ENCODE peak calls at places on chromosomes 5 and 9, in eight cellular contexts. D is cardiac fibroblast, M is heart left ventricle, T is fibroblast of lung, U is upper lobe of right lung, O is WTC11, Q is GM12865, F is IMR-90. A is an unnamed sample.

GRCh38 chr9:108476574-108476973 is 379.2 kb downstream of the ACTL7B start:
- DNase-seq in D (peak; percentile 46), M (no peak), T (peak; percentile 31), U (no peak), O (no peak), Q (no peak), F (peak; percentile 43), A (peak; percentile 26)

GRCh38 chr5:55638455-55638854 is 73.7 kb downstream of the SLC38A9 start:
- DNase-seq in D (peak; percentile 69), M (no peak), T (peak; percentile 68), U (no peak), O (no peak), Q (peak; percentile 20), F (peak; percentile 31), A (no peak)

GRCh38 chr5:154285661-154286408 is 95.3 kb downstream of the GALNT10 start:
- DNase-seq in D (peak; percentile 34), M (no peak), T (no peak), U (no peak), O (no peak), Q (no peak), F (peak; percentile 81), A (peak; percentile 47)

GRCh38 chr5:151082274-151082902 is 1.6 kb upstream of the TNIP1 start:
- DNase-seq in D (no peak), M (no peak), T (no peak), U (peak; percentile 35), O (peak; percentile 49), Q (no peak), F (peak; percentile 37), A (peak; percentile 78)

GRCh38 chr9:35774907-35775635 is 16.3 kb upstream of the NPR2 start:
- DNase-seq in D (no peak), M (peak; percentile 48), T (no peak), U (no peak), O (peak; percentile 16), Q (no peak), F (no peak), A (no peak)

GRCh38 chr5:74042559-74043357 is 416.8 kb downstream of the ARHGEF28 start:
- DNase-seq in D (peak; percentile 84), M (peak; percentile 30), T (peak; percentile 72), U (no peak), O (no peak), Q (no peak), F (peak; percentile 81), A (peak; percentile 78)

GRCh38 chr5:137487600-137487999 is 11.5 kb downstream of the SPOCK1 start:
- DNase-seq in D (peak; percentile 92), M (peak; percentile 38), T (no peak), U (no peak), O (no peak), Q (no peak), F (peak; percentile 60), A (peak; percentile 40)

GRCh38 chr5:112923148-112923917 is 1.3 kb upstream of the REEP5 start:
- DNase-seq in D (no peak), M (no peak), T (no peak), U (no peak), O (no peak), Q (peak; percentile 89), F (no peak), A (no peak)

GRCh38 chr9:4548796-4549725 is 58.8 kb downstream of the SLC1A1 start:
- DNase-seq in D (peak; percentile 32), M (no peak), T (no peak), U (peak; percentile 65), O (peak; percentile 78), Q (peak; percentile 46), F (no peak), A (no peak)

GRCh38 chr9:96501981-96502833 is 52.2 kb downstream of the HABP4 start:
- DNase-seq in D (no peak), M (no peak), T (no peak), U (no peak), O (no peak), Q (no peak), F (no peak), A (no peak)

GRCh38 chr9:134592018-134592818 is 49.4 kb upstream of the COL5A1 start:
- DNase-seq in D (peak; percentile 97), M (peak; percentile 66), T (peak; percentile 83), U (peak; percentile 64), O (no peak), Q (no peak), F (peak; percentile 83), A (peak; percentile 49)

GRCh38 chr9:134083451-134083850 is 15.6 kb upstream of the BRD3 start:
- DNase-seq in D (no peak), M (no peak), T (no peak), U (no peak), O (no peak), Q (no peak), F (no peak), A (no peak)

GRCh38 chr5:5278815-5279381 is 138.8 kb downstream of the ADAMTS16 start:
- DNase-seq in D (no peak), M (no peak), T (no peak), U (no peak), O (no peak), Q (no peak), F (no peak), A (no peak)

GRCh38 chr5:82738681-82739080 is 338.5 kb downstream of the TMEM167A start:
- DNase-seq in D (no peak), M (no peak), T (no peak), U (no peak), O (no peak), Q (no peak), F (no peak), A (no peak)

GRCh38 chr9:124329393-124329792 is 71.6 kb downstream of the NEK6 start:
- DNase-seq in D (no peak), M (no peak), T (no peak), U (no peak), O (no peak), Q (no peak), F (no peak), A (no peak)

GRCh38 chr5:138148811-138149210 is 9.6 kb upstream of the NME5 start:
- DNase-seq in D (peak; percentile 88), M (peak; percentile 43), T (peak; percentile 89), U (no peak), O (no peak), Q (no peak), F (peak; percentile 65), A (peak; percentile 94)

GRCh38 chr5:150409638-150410523 is 2.8 kb downstream of the CD74 start:
- DNase-seq in D (peak; percentile 87), M (peak; percentile 87), T (peak; percentile 86), U (peak; percentile 84), O (peak; percentile 76), Q (peak; percentile 86), F (peak; percentile 88), A (peak; percentile 96)

GRCh38 chr9:5186416-5187169 is 1.2 kb upstream of the INSL6 start:
- DNase-seq in D (peak; percentile 78), M (peak; percentile 32), T (peak; percentile 64), U (no peak), O (peak; percentile 56), Q (peak; percentile 59), F (peak; percentile 73), A (peak; percentile 75)

GRCh38 chr5:92980491-92980890 is 600.5 kb downstream of the NR2F1-AS1 start:
- DNase-seq in D (peak; percentile 41), M (no peak), T (no peak), U (no peak), O (no peak), Q (no peak), F (peak; percentile 8), A (peak; percentile 22)

GRCh38 chr9:78369644-78370219 is 72.8 kb downstream of the PSAT1 start:
- DNase-seq in D (peak; percentile 76), M (peak; percentile 42), T (peak; percentile 81), U (peak; percentile 82), O (peak; percentile 91), Q (peak; percentile 63), F (peak; percentile 69), A (peak; percentile 81)

GRCh38 chr5:10354048-10354872 is 765 bp downstream of the MARCHF6 start:
- DNase-seq in D (peak; percentile 53), M (peak; percentile 44), T (peak; percentile 60), U (peak; percentile 73), O (peak; percentile 43), Q (peak; percentile 80), F (peak; percentile 50), A (peak; percentile 46)

GRCh38 chr5:1663186-1663585 is 136.5 kb downstream of the MRPL36 start:
- DNase-seq in D (no peak), M (no peak), T (no peak), U (peak; percentile 38), O (no peak), Q (no peak), F (no peak), A (no peak)

GRCh38 chr9:109115931-109116541 is 3.7 kb downstream of the TMEM245 start:
- DNase-seq in D (no peak), M (no peak), T (peak; percentile 51), U (no peak), O (no peak), Q (no peak), F (no peak), A (no peak)

GRCh38 chr5:114789773-114790402 is 379.8 kb downstream of the TRIM36 start:
- DNase-seq in D (peak; percentile 44), M (no peak), T (peak; percentile 16), U (no peak), O (no peak), Q (peak; percentile 37), F (no peak), A (peak; percentile 47)
- TF ChIP-seq CTCF in D (no peak), M (peak; percentile 23), T (no peak), U (peak; percentile 38), O (peak; percentile 31), Q (peak; percentile 26), F (peak; percentile 42), A (peak; percentile 40)

GRCh38 chr5:39294736-39295135 is 69.6 kb downstream of the C9 start:
- DNase-seq in D (no peak), M (no peak), T (no peak), U (no peak), O (no peak), Q (no peak), F (no peak), A (no peak)
- TF ChIP-seq CTCF in D (no peak), M (no peak), T (no peak), U (no peak), O (no peak), Q (no peak), F (no peak), A (no peak)

GRCh38 chr9:137095664-137096517 is 9.1 kb downstream of the MAN1B1 start:
- DNase-seq in D (no peak), M (no peak), T (no peak), U (peak; percentile 67), O (no peak), Q (peak; percentile 86), F (no peak), A (no peak)
- TF ChIP-seq CTCF in D (no peak), M (no peak), T (no peak), U (peak; percentile 20), O (no peak), Q (peak; percentile 81), F (peak; percentile 13), A (no peak)

GRCh38 chr9:18786196-18786595 is 246.8 kb downstream of the SAXO1 start:
- DNase-seq in D (no peak), M (no peak), T (no peak), U (no peak), O (no peak), Q (no peak), F (no peak), A (no peak)

GRCh38 chr9:18786936-18787658 is 245.9 kb downstream of the SAXO1 start:
- DNase-seq in D (peak; percentile 36), M (no peak), T (peak; percentile 53), U (no peak), O (no peak), Q (no peak), F (peak; percentile 47), A (no peak)

GRCh38 chr9:18793122-18793521 is 239.9 kb downstream of the SAXO1 start:
- DNase-seq in D (no peak), M (no peak), T (no peak), U (no peak), O (no peak), Q (no peak), F (no peak), A (no peak)

GRCh38 chr9:18788256-18788655 is 244.8 kb downstream of the SAXO1 start:
- DNase-seq in D (no peak), M (no peak), T (no peak), U (no peak), O (no peak), Q (no peak), F (no peak), A (no peak)

GRCh38 chr9:18791074-18791473 is 241.9 kb downstream of the SAXO1 start:
- DNase-seq in D (peak; percentile 17), M (no peak), T (peak; percentile 28), U (no peak), O (peak; percentile 80), Q (peak; percentile 69), F (peak; percentile 12), A (peak; percentile 46)
- TF ChIP-seq CTCF in D (peak; percentile 39), M (no peak), T (peak; percentile 14), U (peak; percentile 24), O (peak; percentile 71), Q (peak; percentile 79), F (peak; percentile 37), A (peak; percentile 20)